ENCODE peak calls at places on chromosomes 13 and 19, in four cellular contexts. V is SK-N-SH, E is H1, A is K562. O is an unnamed sample.

GRCh38 chr19:570315-570714 is 2.1 kb upstream of the BSG start:
- DNase-seq in V (peak), E (no peak), A (no peak), O (no peak)

GRCh38 chr19:11699931-11700794 is 38.6 kb downstream of the ZNF823 start:
- DNase-seq in V (peak), E (no peak), A (peak), O (no peak)

GRCh38 chr19:21092107-21092506 is 10.1 kb downstream of the ZNF714 start:
- DNase-seq in V (no peak), E (no peak), A (no peak), O (no peak)

GRCh38 chr13:109148243-109148642 is 518.8 kb downstream of the MYO16 start:
- DNase-seq in V (no peak), E (no peak), A (no peak), O (no peak)

GRCh38 chr19:29383696-29384095 is 142.1 kb upstream of the VSTM2B start:
- DNase-seq in V (no peak), E (no peak), A (no peak), O (no peak)

GRCh38 chr19:871446-872265 is 12.2 kb downstream of the CFD start:
- DNase-seq in V (peak), E (peak), A (peak), O (no peak)

GRCh38 chr13:64884976-64885375 is 2345.2 kb downstream of the PCDH9 start:
- DNase-seq in V (no peak), E (no peak), A (no peak), O (no peak)

GRCh38 chr13:113950451-113951245 is 23.2 kb downstream of the C13orf46 start:
- DNase-seq in V (no peak), E (no peak), A (no peak), O (no peak)

GRCh38 chr13:108609353-108609752 is 20.1 kb upstream of the MYO16 start:
- DNase-seq in V (peak), E (no peak), A (peak), O (no peak)

GRCh38 chr13:37531054-37531453 is 67.5 kb downstream of the POSTN start:
- DNase-seq in V (no peak), E (no peak), A (no peak), O (no peak)

GRCh38 chr13:40152145-40152544 is 496.7 kb downstream of the COG6 start:
- DNase-seq in V (no peak), E (no peak), A (no peak), O (no peak)

GRCh38 chr19:52188822-52189744 is 769 bp upstream of the PPP2R1A start:
- DNase-seq in V (peak), E (peak), A (no peak), O (no peak)

GRCh38 chr13:114029866-114030625 is 56.2 kb upstream of the C13orf46 start:
- DNase-seq in V (no peak), E (no peak), A (no peak), O (no peak)

GRCh38 chr19:40240332-40240731 is 13.8 kb upstream of the CCNP start:
- DNase-seq in V (no peak), E (no peak), A (no peak), O (no peak)

GRCh38 chr19:16131648-16132047 is 11.8 kb upstream of the HSH2D start:
- DNase-seq in V (no peak), E (no peak), A (no peak), O (no peak)

GRCh38 chr13:20637811-20638210 is 65.7 kb upstream of the IL17D start:
- DNase-seq in V (no peak), E (no peak), A (no peak), O (no peak)

GRCh38 chr13:94178625-94179244 is 300.7 kb downstream of the DCT start:
- DNase-seq in V (no peak), E (no peak), A (no peak), O (no peak)

DNA sequence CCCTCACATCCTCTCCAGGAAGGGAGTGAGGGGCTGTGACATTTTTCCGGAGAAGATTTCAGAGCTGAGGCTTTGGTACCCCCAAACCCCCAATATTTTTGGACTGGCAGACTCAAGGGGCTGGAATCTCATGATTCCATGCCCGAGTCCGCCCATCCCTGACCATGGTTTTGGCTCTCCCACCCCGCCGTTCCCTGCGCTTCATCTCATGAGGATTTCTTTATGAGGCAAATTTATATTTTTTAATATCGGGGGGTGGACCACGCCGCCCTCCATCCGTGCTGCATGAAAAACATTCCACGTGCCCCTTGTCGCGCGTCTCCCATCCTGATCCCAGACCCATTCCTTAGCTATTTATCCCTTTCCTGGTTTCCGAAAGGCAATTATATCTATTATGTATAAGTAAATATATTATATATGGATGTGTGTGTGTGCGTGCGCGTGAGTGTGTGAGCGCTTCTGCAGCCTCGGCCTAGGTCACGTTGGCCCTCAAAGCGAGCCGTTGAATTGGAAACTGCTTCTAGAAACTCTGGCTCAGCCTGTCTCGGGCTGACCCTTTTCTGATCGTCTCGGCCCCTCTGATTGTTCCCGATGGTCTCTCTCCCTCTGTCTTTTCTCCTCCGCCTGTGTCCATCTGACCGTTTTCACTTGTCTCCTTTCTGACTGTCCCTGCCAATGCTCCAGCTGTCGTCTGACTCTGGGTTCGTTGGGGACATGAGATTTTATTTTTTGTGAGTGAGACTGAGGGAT is 6.6 kb downstream of the FOSB start:
- DNase-seq in V (no peak), E (no peak), A (no peak), O (no peak)
- TF ChIP-seq YY1 in V (no peak), E (no peak), A (no peak), O (no peak)

GRCh38 chr19:14954071-14954655 is 12.9 kb downstream of the OR7C2 start:
- DNase-seq in V (no peak), E (no peak), A (peak), O (no peak)
- TF ChIP-seq YY1 in V (no peak), E (no peak), A (no peak), O (no peak)

DNA sequence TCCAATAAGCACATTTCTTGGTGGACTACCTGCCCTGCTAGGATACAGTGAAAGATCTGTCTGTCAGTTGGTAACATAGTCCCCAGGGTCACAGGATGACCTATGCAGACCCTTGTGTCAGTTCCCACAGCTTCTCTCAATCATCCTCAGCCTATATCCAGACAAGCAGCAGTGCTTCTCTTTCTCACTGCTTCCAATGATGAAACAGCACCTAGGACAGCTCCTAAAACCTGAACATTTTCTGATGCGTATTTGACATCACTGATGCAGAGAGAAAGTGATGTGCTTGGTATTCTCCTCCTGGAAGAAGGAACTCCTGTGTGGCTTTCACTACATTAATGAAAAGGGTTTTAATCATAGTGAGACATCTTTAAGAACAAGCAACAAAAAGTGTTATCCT is 43.7 kb downstream of the ZNF557 start:
- DNase-seq in V (no peak), E (no peak), A (no peak), O (no peak)
- TF ChIP-seq YY1 in V (no peak), E (no peak), A (no peak), O (no peak)

GRCh38 chr13:106038752-106039151 is 496.7 kb downstream of the EFNB2 start:
- DNase-seq in V (no peak), E (no peak), A (no peak), O (no peak)

GRCh38 chr13:106029901-106030300 is 505.6 kb downstream of the EFNB2 start:
- DNase-seq in V (no peak), E (no peak), A (no peak), O (no peak)

GRCh38 chr13:106033634-106034033 is 501.8 kb downstream of the EFNB2 start:
- DNase-seq in V (no peak), E (no peak), A (no peak), O (no peak)

GRCh38 chr13:106036870-106037269 is 498.6 kb downstream of the EFNB2 start:
- DNase-seq in V (peak), E (peak), A (no peak), O (no peak)

DNA sequence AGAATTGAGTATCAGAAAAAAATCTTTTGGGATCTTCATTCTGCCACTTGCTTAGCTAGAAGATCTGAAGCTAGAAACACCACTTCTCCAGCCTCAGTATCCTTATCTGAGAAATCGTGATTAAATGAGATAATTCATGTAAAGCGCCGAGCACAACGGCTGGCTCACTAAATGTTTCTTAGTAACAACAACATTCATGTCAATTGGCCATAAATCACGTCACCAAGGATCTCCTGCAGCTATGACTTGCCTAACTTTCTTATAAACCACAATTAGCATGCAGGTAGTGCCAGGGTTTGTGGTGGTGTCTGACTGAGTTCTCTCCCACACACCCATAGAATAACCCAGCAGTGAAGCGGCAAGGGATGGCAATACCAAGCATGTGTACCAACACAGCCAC is 501.3 kb downstream of the EFNB2 start:
- DNase-seq in V (no peak), E (no peak), A (no peak), O (no peak)
- TF ChIP-seq YY1 in V (no peak), E (no peak), A (no peak), O (no peak)

GRCh38 chr13:66915596-66916185 is 314.4 kb downstream of the PCDH9 start:
- DNase-seq in V (no peak), E (no peak), A (no peak), O (no peak)
- TF ChIP-seq YY1 in V (no peak), E (no peak), A (no peak), O (no peak)

DNA sequence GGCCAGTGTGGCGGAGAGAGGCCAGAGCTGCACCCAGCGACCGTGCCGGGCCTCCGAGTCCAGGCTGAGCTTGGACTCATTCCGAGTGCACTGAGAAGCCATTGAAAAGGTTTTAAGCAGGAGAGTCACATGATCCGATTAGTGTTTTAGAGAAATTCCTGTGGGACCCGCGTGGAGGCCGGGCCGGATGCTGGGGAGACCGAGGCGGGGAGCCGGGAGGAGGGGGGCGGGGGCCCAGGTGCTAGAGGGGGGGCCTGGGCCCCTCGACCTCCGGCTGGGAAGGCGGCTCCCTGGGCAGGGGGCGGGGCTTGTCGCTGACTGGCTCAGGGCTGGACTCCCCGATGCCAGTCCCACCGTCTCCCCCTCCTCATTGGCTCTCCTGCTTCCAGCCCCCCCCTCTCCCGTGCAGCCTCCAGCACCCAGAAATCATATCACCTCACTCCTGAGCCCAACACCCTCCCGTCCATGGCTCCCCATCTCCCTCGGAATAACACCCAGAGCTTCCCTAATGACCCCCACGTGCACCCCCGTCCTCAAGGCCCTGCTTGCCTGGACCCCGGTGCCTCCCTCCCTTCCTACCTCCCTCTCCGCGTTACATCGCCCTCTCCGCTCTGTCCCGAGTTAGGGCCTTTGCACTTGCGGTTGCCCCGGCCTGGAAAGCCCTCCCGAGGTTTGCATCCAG is 5.2 kb upstream of the ZNF579 start:
- DNase-seq in V (peak), E (peak), A (no peak), O (no peak)
- TF ChIP-seq YY1 in V (no peak), E (peak), A (no peak), O (no peak)

DNA sequence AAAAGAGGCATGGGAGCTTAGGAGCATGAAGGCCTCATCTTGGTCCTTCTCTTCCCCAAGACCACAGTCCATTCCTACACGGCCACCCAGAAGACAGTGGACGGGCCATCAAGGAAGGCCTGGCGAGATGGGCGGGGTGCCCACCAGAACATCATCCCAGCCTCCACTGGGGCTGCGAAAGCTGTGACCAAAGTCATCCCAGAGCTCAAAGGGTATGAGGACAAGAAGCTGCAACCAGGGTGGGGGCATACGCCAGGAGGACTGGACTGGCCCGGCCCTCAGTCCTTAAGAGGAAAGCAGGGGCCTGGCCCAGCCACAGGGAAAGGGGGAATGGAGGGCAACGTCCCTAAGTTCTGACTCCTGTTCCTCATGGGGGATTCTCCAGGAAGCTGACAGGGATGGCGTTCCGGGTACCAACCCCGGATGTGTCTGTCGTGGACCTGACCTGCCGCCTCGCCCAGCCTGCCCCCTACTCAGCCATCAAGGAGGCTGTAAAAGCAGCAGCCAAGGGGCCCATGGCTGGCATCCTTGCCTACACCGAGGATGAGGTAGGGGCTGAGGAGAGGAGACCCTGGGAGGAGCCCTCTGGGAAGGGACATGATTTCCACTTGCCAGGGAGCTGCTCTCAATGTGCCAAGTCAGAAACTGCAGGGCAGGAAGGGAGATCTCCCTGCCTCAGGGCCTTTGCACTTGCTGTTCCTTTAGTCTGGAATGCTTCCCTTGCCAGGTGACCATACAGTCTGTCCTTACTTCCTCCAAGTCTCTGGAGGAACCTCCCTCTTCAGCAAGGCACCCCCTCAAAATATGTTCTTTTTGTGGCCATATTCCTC is 1.9 kb upstream of the TMEM147 start:
- DNase-seq in V (no peak), E (no peak), A (no peak), O (no peak)
- TF ChIP-seq YY1 in V (no peak), E (no peak), A (no peak), O (no peak)

GRCh38 chr13:80572308-80572676 is 231.4 kb upstream of the SPRY2 start:
- DNase-seq in V (peak), E (no peak), A (no peak), O (no peak)
- TF ChIP-seq YY1 in V (no peak), E (no peak), A (no peak), O (no peak)

DNA sequence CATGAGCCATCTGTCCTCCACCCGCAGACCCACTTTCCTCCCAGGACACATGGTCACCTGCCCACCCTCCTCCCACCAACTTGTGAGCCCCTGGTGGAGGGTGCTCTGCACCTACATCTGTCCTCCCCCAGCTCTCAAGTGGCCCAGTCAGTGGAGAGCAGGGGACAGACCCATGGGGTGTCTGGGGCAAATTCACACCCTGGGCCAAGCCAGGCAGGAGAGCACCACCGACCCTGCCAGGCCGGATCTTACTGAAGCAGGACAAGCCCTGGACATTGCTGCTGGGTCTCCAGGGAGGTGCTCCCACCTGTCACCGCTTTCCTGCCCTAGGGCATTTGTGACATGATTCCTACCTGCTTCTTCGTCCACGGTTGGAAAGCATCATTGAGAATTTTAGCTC is 221.6 kb downstream of the TUBA3C start:
- DNase-seq in V (no peak), E (no peak), A (no peak), O (no peak)
- TF ChIP-seq YY1 in V (no peak), E (no peak), A (no peak), O (no peak)

GRCh38 chr19:32201661-32202060 is 143.7 kb upstream of the ZNF507 start:
- DNase-seq in V (no peak), E (peak), A (no peak), O (no peak)

GRCh38 chr19:32202244-32202643 is 143.2 kb upstream of the ZNF507 start:
- DNase-seq in V (no peak), E (peak), A (no peak), O (no peak)

GRCh38 chr19:32201211-32201610 is 144.2 kb upstream of the ZNF507 start:
- DNase-seq in V (no peak), E (peak), A (no peak), O (no peak)

GRCh38 chr19:32199501-32200040 is 145.8 kb upstream of the ZNF507 start:
- DNase-seq in V (no peak), E (peak), A (no peak), O (no peak)

DNA sequence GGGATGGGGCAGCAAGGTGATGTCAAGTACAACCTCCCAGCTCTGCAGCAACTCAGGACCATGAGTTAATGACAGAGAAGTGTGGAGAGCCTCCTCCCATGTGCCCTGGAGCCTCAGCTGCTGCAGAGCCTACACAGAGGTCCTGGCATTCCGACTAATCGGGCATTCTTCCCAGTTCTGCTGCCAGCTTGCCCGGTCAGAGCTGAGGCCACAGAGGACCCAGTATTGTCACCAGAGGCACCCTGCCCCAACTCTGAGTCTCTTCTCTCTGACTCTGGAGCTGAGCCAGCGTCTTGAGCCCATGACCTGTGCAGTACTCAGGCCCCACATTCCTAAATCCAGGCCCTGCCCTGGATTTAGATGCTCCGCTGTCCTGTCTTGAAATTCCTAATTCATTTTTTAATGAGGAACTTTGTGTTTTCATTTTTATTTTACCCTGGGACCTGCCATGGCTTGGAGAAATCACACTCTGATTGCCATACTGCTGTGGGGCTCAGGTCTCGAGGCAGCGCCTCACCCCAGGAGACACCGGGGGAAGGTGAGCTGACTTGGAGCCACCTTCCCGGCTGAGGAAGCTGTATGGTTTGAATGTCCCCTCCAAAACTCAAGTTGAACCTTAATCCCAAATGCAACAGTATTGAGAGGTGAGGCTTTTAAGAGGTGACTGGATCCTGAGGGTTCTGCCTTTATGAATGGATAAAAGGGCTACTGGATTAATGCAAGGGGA is 144.9 kb upstream of the ZNF507 start:
- DNase-seq in V (no peak), E (peak), A (no peak), O (no peak)
- TF ChIP-seq YY1 in V (no peak), E (no peak), A (no peak), O (no peak)

O was measured in GM12878.